ENCODE peak calls at places on chromosome 20, in nine cellular contexts. W, N, Z, A, X, H, Y, C and P are unnamed samples.

GRCh38 chr20:61445741-61446140 is 193.7 kb downstream of the CDH4 start:
- DNase-seq in W (no peak), N (no peak), Z (no peak), A (no peak), X (no peak), H (no peak), Y (no peak), C (no peak), P (no peak)

GRCh38 chr20:47568019-47568418 is 66.3 kb downstream of the NCOA3 start:
- DNase-seq in W (peak; percentile 95), N (no peak), Z (no peak), A (no peak), X (peak; percentile 90), H (no peak), Y (no peak), C (peak; percentile 79), P (no peak)

GRCh38 chr20:45019027-45019763 is 52.9 kb downstream of the STK4 start:
- DNase-seq in W (peak; percentile 46), N (peak; percentile 38), Z (no peak), A (no peak), X (no peak), H (no peak), Y (no peak), C (no peak), P (no peak)

GRCh38 chr20:62045118-62045517 is 20.6 kb downstream of the TAF4 start:
- DNase-seq in W (no peak), N (no peak), Z (no peak), A (peak; percentile 26), X (no peak), H (no peak), Y (no peak), C (no peak), P (no peak)

GRCh38 chr20:49552007-49552406 is 15.9 kb downstream of the PTGIS start:
- DNase-seq in W (no peak), N (no peak), Z (no peak), A (no peak), X (no peak), H (no peak), Y (no peak), C (no peak), P (no peak)

GRCh38 chr20:59253325-59253724 is 47.1 kb upstream of the EDN3 start:
- DNase-seq in W (no peak), N (no peak), Z (no peak), A (no peak), X (no peak), H (no peak), Y (no peak), C (no peak), P (no peak)

GRCh38 chr20:63177785-63178444 is 38.0 kb downstream of the YTHDF1 start:
- DNase-seq in W (no peak), N (peak; percentile 31), Z (no peak), A (no peak), X (no peak), H (no peak), Y (no peak), C (no peak), P (no peak)

GRCh38 chr20:38843346-38843745 is 37.8 kb downstream of the PPP1R16B start:
- DNase-seq in W (no peak), N (no peak), Z (no peak), A (no peak), X (no peak), H (no peak), Y (peak; percentile 51), C (no peak), P (no peak)

GRCh38 chr20:63325021-63325471 is 32.1 kb downstream of the COL20A1 start:
- DNase-seq in W (no peak), N (no peak), Z (no peak), A (no peak), X (no peak), H (no peak), Y (no peak), C (no peak), P (no peak)

GRCh38 chr20:24166412-24166811 is 177.8 kb upstream of the GGTLC1 start:
- DNase-seq in W (no peak), N (no peak), Z (no peak), A (no peak), X (no peak), H (no peak), Y (no peak), C (no peak), P (no peak)

GRCh38 chr20:54044156-54044555 is 26.2 kb downstream of the BCAS1 start:
- DNase-seq in W (peak; percentile 71), N (peak; percentile 16), Z (no peak), A (no peak), X (peak; percentile 74), H (no peak), Y (peak; percentile 84), C (peak; percentile 92), P (no peak)

GRCh38 chr20:58514321-58515239 is 619 bp downstream of the APCDD1L start:
- DNase-seq in W (no peak), N (no peak), Z (peak; percentile 69), A (no peak), X (peak; percentile 38), H (no peak), Y (no peak), C (no peak), P (no peak)

GRCh38 chr20:61875221-61875885 is 190.3 kb downstream of the TAF4 start:
- DNase-seq in W (no peak), N (no peak), Z (peak; percentile 41), A (no peak), X (no peak), H (no peak), Y (no peak), C (no peak), P (no peak)

GRCh38 chr20:59825944-59826759 is 107.3 kb downstream of the SYCP2 start:
- DNase-seq in W (no peak), N (no peak), Z (no peak), A (peak; percentile 78), X (no peak), H (peak; percentile 53), Y (no peak), C (no peak), P (no peak)

GRCh38 chr20:47489448-47489872 is 12.2 kb upstream of the NCOA3 start:
- DNase-seq in W (no peak), N (no peak), Z (no peak), A (peak; percentile 60), X (no peak), H (peak; percentile 67), Y (peak; percentile 89), C (no peak), P (no peak)

GRCh38 chr20:58890454-58891075 is 38.0 kb downstream of the GNAS start:
- DNase-seq in W (peak; percentile 91), N (peak; percentile 92), Z (peak; percentile 83), A (peak; percentile 83), X (peak; percentile 84), H (peak; percentile 80), Y (peak; percentile 86), C (no peak), P (peak; percentile 51)

GRCh38 chr20:45405566-45406259 is 2.4 kb upstream of the DBNDD2 start:
- DNase-seq in W (no peak), N (no peak), Z (peak; percentile 67), A (no peak), X (no peak), H (no peak), Y (no peak), C (no peak), P (no peak)

GRCh38 chr20:57748601-57749130 is 38.9 kb upstream of the PMEPA1 start:
- DNase-seq in W (peak; percentile 62), N (peak; percentile 85), Z (no peak), A (peak; percentile 74), X (peak; percentile 43), H (peak; percentile 84), Y (peak; percentile 68), C (peak; percentile 44), P (no peak)

GRCh38 chr20:24634855-24635254 is 165.4 kb downstream of the SYNDIG1 start:
- DNase-seq in W (peak; percentile 85), N (peak; percentile 86), Z (peak; percentile 24), A (no peak), X (peak; percentile 83), H (peak; percentile 62), Y (no peak), C (peak; percentile 81), P (no peak)

GRCh38 chr20:10985536-10985935 is 311.7 kb upstream of the JAG1 start:
- DNase-seq in W (peak; percentile 79), N (no peak), Z (no peak), A (no peak), X (peak; percentile 72), H (no peak), Y (no peak), C (no peak), P (no peak)

GRCh38 chr20:32031007-32031958 is 20.8 kb upstream of the HCK start:
- DNase-seq in W (peak; percentile 87), N (peak; percentile 83), Z (peak; percentile 100), A (peak; percentile 83), X (peak; percentile 80), H (peak; percentile 71), Y (peak; percentile 65), C (peak; percentile 37), P (no peak)

GRCh38 chr20:5548112-5548511 is 202.1 kb upstream of the SHLD1 start:
- DNase-seq in W (peak; percentile 19), N (no peak), Z (no peak), A (no peak), X (no peak), H (no peak), Y (no peak), C (no peak), P (no peak)

GRCh38 chr20:33576432-33576883 is 85.7 kb upstream of the C20orf144 start:
- DNase-seq in W (no peak), N (no peak), Z (peak; percentile 28), A (no peak), X (peak; percentile 20), H (no peak), Y (no peak), C (no peak), P (no peak)
- TF ChIP-seq CTCF in W (no peak), N (peak; percentile 32), Z (peak; percentile 36), A (no peak), X (peak; percentile 16), H (no peak), Y (no peak), C (no peak), P (peak; percentile 11)

GRCh38 chr20:37564388-37565133 is 36.9 kb upstream of the BLCAP start:
- DNase-seq in W (peak; percentile 26), N (peak; percentile 68), Z (peak; percentile 83), A (peak; percentile 56), X (peak; percentile 9), H (peak; percentile 55), Y (peak; percentile 28), C (no peak), P (peak; percentile 68)
- TF ChIP-seq CTCF in W (peak; percentile 81), N (peak; percentile 97), Z (peak; percentile 80), A (peak; percentile 90), X (peak; percentile 71), H (peak; percentile 95), Y (peak; percentile 93), C (peak; percentile 87), P (peak; percentile 78)

GRCh38 chr20:35541783-35542662 is at the start of gene ERGIC3:
- DNase-seq in W (peak; percentile 97), N (peak; percentile 98), Z (peak; percentile 100), A (peak; percentile 98), X (peak; percentile 94), H (peak; percentile 96), Y (peak; percentile 98), C (peak; percentile 62), P (peak; percentile 77)
- TF ChIP-seq CTCF in W (no peak), N (no peak), Z (no peak), A (peak; percentile 20), X (no peak), H (peak; percentile 47), Y (no peak), C (no peak), P (no peak)

DNA sequence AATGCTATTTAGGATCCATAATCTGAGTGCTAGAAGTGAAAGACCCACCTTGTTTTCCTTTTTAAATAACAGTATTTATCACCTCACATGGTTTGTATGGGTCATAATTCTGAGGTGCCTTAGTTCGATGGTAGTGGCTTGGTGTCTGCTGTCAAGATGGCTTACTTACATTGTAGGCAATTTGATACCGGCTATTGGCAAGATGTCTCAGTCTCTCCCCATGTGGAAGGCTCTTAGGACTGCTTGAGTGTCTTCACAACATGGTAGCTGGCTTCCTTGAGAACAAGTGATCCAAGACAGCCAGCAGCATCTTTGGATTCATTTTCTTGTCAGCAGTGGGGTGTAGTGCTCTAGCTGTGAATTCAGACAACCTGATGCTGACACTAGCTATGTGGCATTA is 70.1 kb downstream of the CBFA2T2 start:
- DNase-seq in W (no peak), N (no peak), Z (no peak), A (no peak), X (no peak), H (no peak), Y (no peak), C (no peak), P (no peak)
- TF ChIP-seq CTCF in W (no peak), N (no peak), Z (no peak), A (no peak), X (no peak), H (no peak), Y (no peak), C (no peak), P (no peak)